ENCODE peak calls at places on chromosomes 3 and 15, in four cellular contexts. One of them, this sample, is unnamed.

GRCh38 chr3:65339160-65339559 is 651.4 kb upstream of the ADAMTS9 start:
- DNase-seq in SK-N-SH: no peak
- DNase-seq in HepG2: no peak
- DNase-seq in GM12878: no peak
- DNase-seq in this sample: no peak

GRCh38 chr15:49927462-49927861 is 191.6 kb downstream of the ATP8B4 start:
- DNase-seq in GM12878: no peak
- DNase-seq in HepG2: no peak
- DNase-seq in SK-N-SH: no peak
- DNase-seq in this sample: no peak

GRCh38 chr3:172604895-172605646 is 81.8 kb upstream of the TNFSF10 start:
- DNase-seq in GM12878: no peak
- DNase-seq in HepG2: no peak
- DNase-seq in SK-N-SH: no peak
- DNase-seq in this sample: no peak

GRCh38 chr3:15521573-15521965 is at the start of gene COLQ:
- DNase-seq in SK-N-SH: no peak
- DNase-seq in HepG2: no peak
- DNase-seq in GM12878: no peak
- DNase-seq in this sample: no peak

GRCh38 chr15:43204016-43204901 is 16.6 kb downstream of the EPB42 start:
- DNase-seq in HepG2: peak; percentile 53
- DNase-seq in GM12878: no peak
- DNase-seq in SK-N-SH: peak; percentile 70
- DNase-seq in this sample: peak; percentile 68

GRCh38 chr3:195892105-195892354 is 16.3 kb downstream of the TNK2 start:
- DNase-seq in HepG2: no peak
- DNase-seq in GM12878: no peak
- DNase-seq in SK-N-SH: no peak
- DNase-seq in this sample: no peak

GRCh38 chr15:55993804-55994539 is 560 bp upstream of the NEDD4 start:
- DNase-seq in HepG2: peak; percentile 24
- DNase-seq in SK-N-SH: peak; percentile 63
- DNase-seq in GM12878: no peak
- DNase-seq in this sample: peak; percentile 47

GRCh38 chr3:36461588-36461987 is 81.3 kb downstream of the STAC start:
- DNase-seq in HepG2: no peak
- DNase-seq in SK-N-SH: no peak
- DNase-seq in GM12878: no peak
- DNase-seq in this sample: no peak

GRCh38 chr3:64157150-64158035 is 67.9 kb downstream of the PRICKLE2 start:
- DNase-seq in SK-N-SH: peak; percentile 20
- DNase-seq in GM12878: no peak
- DNase-seq in HepG2: no peak
- DNase-seq in this sample: no peak

GRCh38 chr3:150756491-150757059 is 6.4 kb downstream of the SIAH2 start:
- DNase-seq in GM12878: no peak
- DNase-seq in SK-N-SH: no peak
- DNase-seq in HepG2: no peak
- DNase-seq in this sample: no peak

GRCh38 chr3:184361932-184362667 is 590 bp downstream of the POLR2H start:
- DNase-seq in HepG2: no peak
- DNase-seq in SK-N-SH: peak; percentile 85
- DNase-seq in GM12878: no peak
- DNase-seq in this sample: peak; percentile 64

GRCh38 chr3:12187448-12188327 is 29.0 kb upstream of the TIMP4 start:
- DNase-seq in SK-N-SH: no peak
- DNase-seq in GM12878: peak; percentile 61
- DNase-seq in HepG2: no peak
- DNase-seq in this sample: no peak
- TF ChIP-seq MAX in SK-N-SH: no peak
- TF ChIP-seq MAX in GM12878: no peak
- TF ChIP-seq MAX in HepG2: no peak
- TF ChIP-seq MAX in this sample: no peak

GRCh38 chr3:9183811-9184463 is 65.5 kb downstream of the SRGAP3 start:
- DNase-seq in HepG2: no peak
- DNase-seq in GM12878: no peak
- DNase-seq in SK-N-SH: no peak
- DNase-seq in this sample: no peak

GRCh38 chr3:9183011-9183410 is 66.4 kb downstream of the SRGAP3 start:
- DNase-seq in GM12878: no peak
- DNase-seq in SK-N-SH: no peak
- DNase-seq in HepG2: no peak
- DNase-seq in this sample: no peak

GRCh38 chr3:9180764-9181117 is 68.7 kb downstream of the SRGAP3 start:
- DNase-seq in GM12878: no peak
- DNase-seq in SK-N-SH: no peak
- DNase-seq in HepG2: no peak
- DNase-seq in this sample: no peak

GRCh38 chr3:9178697-9179096 is 70.7 kb downstream of the SRGAP3 start:
- DNase-seq in HepG2: no peak
- DNase-seq in SK-N-SH: no peak
- DNase-seq in GM12878: no peak
- DNase-seq in this sample: no peak

GRCh38 chr3:9179826-9180763 is 69.4 kb downstream of the SRGAP3 start:
- DNase-seq in SK-N-SH: no peak
- DNase-seq in HepG2: no peak
- DNase-seq in GM12878: peak; percentile 35
- DNase-seq in this sample: no peak
- TF ChIP-seq NFIC in SK-N-SH: no peak
- TF ChIP-seq NFIC in HepG2: no peak
- TF ChIP-seq NFIC in GM12878: no peak
- TF ChIP-seq NFIC in this sample: no peak

GRCh38 chr15:95857124-95857757 is 473.3 kb upstream of the NR2F2 start:
- DNase-seq in SK-N-SH: no peak
- DNase-seq in HepG2: no peak
- DNase-seq in GM12878: no peak
- DNase-seq in this sample: no peak

GRCh38 chr15:95860406-95860805 is 470.1 kb upstream of the NR2F2 start:
- DNase-seq in GM12878: no peak
- DNase-seq in HepG2: no peak
- DNase-seq in SK-N-SH: no peak
- DNase-seq in this sample: no peak

GRCh38 chr15:95853350-95853749 is 477.1 kb upstream of the NR2F2 start:
- DNase-seq in HepG2: no peak
- DNase-seq in SK-N-SH: no peak
- DNase-seq in GM12878: no peak
- DNase-seq in this sample: no peak

GRCh38 chr15:95857758-95858157 is 472.7 kb upstream of the NR2F2 start:
- DNase-seq in SK-N-SH: no peak
- DNase-seq in GM12878: no peak
- DNase-seq in HepG2: no peak
- DNase-seq in this sample: no peak
- TF ChIP-seq MAX in SK-N-SH: no peak
- TF ChIP-seq MAX in GM12878: no peak
- TF ChIP-seq MAX in HepG2: no peak
- TF ChIP-seq MAX in this sample: no peak

GRCh38 chr3:149630806-149631205 is 27.0 kb downstream of the WWTR1 start:
- DNase-seq in SK-N-SH: no peak
- DNase-seq in HepG2: no peak
- DNase-seq in GM12878: no peak
- DNase-seq in this sample: no peak

GRCh38 chr3:149634072-149634471 is 23.8 kb downstream of the WWTR1 start:
- DNase-seq in HepG2: no peak
- DNase-seq in SK-N-SH: no peak
- DNase-seq in GM12878: no peak
- DNase-seq in this sample: no peak

GRCh38 chr3:149635396-149635795 is 22.4 kb downstream of the WWTR1 start:
- DNase-seq in SK-N-SH: no peak
- DNase-seq in HepG2: no peak
- DNase-seq in GM12878: no peak
- DNase-seq in this sample: no peak

GRCh38 chr3:149632225-149632624 is 25.6 kb downstream of the WWTR1 start:
- DNase-seq in SK-N-SH: no peak
- DNase-seq in GM12878: no peak
- DNase-seq in HepG2: no peak
- DNase-seq in this sample: no peak

DNA sequence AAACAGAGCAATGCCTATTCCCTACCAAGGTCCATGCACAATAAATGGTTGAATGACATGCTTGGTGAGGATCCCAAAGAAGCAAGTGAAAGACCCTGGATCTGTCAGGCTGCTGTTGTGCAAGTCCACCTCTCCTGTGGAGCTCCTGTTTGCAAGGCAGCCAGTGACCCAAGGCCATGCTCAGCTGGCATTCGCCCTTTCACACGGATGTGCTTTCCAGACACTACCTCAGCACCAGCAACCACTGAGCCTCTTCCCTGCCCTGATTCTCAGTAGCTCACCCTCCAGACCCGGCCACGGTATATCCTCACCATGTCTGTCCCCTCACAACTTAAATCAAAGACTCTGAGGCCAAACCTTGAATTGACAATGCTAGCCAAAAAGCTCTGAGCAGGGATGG is 23.3 kb downstream of the WWTR1 start:
- DNase-seq in GM12878: no peak
- DNase-seq in SK-N-SH: no peak
- DNase-seq in HepG2: peak; percentile 56
- DNase-seq in this sample: no peak
- TF ChIP-seq NFIC in GM12878: no peak
- TF ChIP-seq NFIC in SK-N-SH: no peak
- TF ChIP-seq NFIC in HepG2: no peak
- TF ChIP-seq NFIC in this sample: no peak

DNA sequence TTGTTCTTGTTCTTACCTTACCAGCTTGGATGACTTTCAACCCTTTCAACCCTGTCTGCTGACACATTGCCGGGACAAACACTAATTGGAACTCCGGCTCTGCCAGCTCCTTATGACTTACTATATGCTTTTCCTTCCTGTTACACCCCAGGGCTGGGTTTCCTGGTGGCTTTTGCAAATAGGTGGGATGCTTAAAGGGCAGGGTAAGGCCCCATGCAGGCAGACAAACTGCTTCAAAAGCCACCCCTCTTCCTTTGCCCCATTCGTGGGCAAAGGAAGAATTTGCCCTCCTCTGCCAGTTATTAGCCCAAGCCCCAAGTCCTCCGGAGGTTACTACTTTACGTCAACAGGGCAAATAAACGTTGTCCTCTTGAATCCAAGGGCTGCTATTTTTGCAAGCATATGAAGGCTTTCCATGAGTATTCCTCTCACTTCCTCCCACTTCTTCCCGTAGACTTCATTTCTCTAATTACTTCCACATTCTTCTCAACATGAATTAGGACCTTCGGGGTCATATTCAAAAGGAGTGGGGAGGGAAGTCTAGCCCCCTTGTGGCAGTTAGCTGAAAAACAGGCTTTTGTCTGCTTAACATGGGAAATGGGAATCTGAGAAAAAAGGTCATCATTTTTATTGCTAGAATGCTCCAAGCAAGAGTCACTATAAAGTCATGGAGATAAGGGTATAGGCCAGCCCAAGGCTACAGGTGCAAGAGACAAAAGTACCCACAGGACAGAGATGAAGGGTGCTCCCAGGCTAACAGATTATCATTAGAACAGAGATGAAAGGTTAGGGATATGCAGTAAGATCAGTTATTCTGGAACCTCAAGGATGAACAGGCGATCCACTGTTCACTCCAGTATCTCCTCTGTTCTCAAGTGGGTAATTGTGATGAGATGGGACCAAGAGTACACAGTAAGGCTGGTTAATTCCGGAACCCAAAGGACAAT is 56.3 kb upstream of the FSTL1 start:
- DNase-seq in HepG2: peak; percentile 32
- DNase-seq in GM12878: no peak
- DNase-seq in SK-N-SH: peak; percentile 34
- DNase-seq in this sample: peak; percentile 18
- TF ChIP-seq MAX in HepG2: no peak
- TF ChIP-seq MAX in GM12878: no peak
- TF ChIP-seq MAX in SK-N-SH: no peak
- TF ChIP-seq MAX in this sample: no peak

DNA sequence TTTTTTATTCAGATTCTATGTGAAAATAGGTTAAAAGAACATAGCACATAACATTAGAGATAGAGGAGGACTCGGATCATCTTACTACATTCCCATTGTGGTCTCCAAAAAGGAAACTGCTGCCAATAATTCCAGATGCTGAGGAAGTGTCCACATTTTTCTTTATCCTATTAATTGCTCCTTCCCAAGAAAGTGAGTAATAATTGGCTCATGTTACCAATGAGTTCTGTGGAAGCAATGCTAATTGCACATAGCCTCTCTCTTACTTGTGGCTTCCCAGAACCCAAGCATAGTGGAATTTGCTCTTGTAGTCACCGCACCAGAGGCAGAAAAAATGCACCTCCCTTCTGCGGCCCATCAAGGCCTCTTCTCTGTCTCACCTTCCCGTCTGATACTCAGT is 208.4 kb downstream of the PLOD2 start:
- DNase-seq in HepG2: no peak
- DNase-seq in SK-N-SH: no peak
- DNase-seq in GM12878: no peak
- DNase-seq in this sample: no peak
- TF ChIP-seq NFIC in HepG2: no peak
- TF ChIP-seq NFIC in SK-N-SH: no peak
- TF ChIP-seq NFIC in GM12878: no peak
- TF ChIP-seq NFIC in this sample: no peak

DNA sequence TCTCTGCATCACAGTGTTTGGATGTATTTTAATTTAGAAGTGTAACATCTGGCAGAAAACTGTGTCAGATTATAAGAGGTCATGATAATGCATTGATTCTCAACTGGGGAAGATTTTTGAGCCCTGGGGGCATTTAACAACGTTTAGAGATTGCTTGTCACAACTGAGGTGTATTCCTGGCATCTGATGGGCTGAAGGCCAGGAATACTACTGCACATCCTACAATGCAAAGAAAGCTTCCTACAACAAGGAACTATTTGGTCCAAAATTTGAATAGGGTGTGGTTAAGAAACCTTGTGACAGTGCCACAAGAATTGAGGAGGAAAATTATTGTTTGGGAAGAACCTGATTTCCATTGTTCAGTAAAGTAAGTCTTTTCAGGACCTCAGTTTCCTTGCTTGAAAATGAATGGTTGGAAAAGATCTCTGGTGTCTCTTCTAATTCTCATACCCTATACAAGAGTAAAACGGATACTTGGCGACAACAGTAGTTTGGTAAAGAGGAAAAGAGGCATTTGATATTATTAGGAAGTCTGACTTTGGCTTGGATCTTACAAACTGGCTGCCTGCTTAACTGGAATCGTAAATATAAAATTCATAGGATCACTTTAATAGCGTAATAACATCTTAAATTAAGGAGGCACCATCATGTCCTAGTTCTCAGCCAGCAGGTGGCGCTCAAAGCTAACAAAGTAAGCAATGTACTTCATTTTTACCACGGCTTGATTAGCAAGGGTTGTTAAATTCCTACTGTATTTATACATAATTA is 4.3 kb downstream of the DAZL start:
- DNase-seq in SK-N-SH: peak; percentile 67
- DNase-seq in HepG2: peak; percentile 62
- DNase-seq in GM12878: no peak
- DNase-seq in this sample: peak; percentile 85
- TF ChIP-seq MAX in SK-N-SH: no peak
- TF ChIP-seq MAX in HepG2: no peak
- TF ChIP-seq MAX in GM12878: no peak
- TF ChIP-seq MAX in this sample: no peak

GRCh38 chr15:76109046-76109445 is 49.3 kb downstream of the TMEM266 start:
- DNase-seq in SK-N-SH: no peak
- DNase-seq in HepG2: no peak
- DNase-seq in GM12878: no peak
- DNase-seq in this sample: no peak

GRCh38 chr15:76107169-76107568 is 47.4 kb downstream of the TMEM266 start:
- DNase-seq in HepG2: no peak
- DNase-seq in SK-N-SH: no peak
- DNase-seq in GM12878: no peak
- DNase-seq in this sample: no peak

GRCh38 chr15:76105911-76106310 is 46.1 kb downstream of the TMEM266 start:
- DNase-seq in GM12878: no peak
- DNase-seq in SK-N-SH: no peak
- DNase-seq in HepG2: no peak
- DNase-seq in this sample: no peak

GRCh38 chr15:76108021-76108723 is 48.4 kb downstream of the TMEM266 start:
- DNase-seq in SK-N-SH: no peak
- DNase-seq in HepG2: no peak
- DNase-seq in GM12878: no peak
- DNase-seq in this sample: no peak
- TF ChIP-seq NFIC in SK-N-SH: no peak
- TF ChIP-seq NFIC in HepG2: no peak
- TF ChIP-seq NFIC in GM12878: no peak
- TF ChIP-seq NFIC in this sample: no peak

This sample was measured in K562.